ENCODE peak calls at places on chromosome 18, in eight cellular contexts. J is Panc1; T is cardiac muscle cell; D is foreskin fibroblast; O is GM13976; U is osteocyte; F is CD4-positive, alpha-beta T cell; Y is heart left ventricle. S is an unnamed sample.

GRCh38 chr18:50044402-50044801 is 150.5 kb downstream of the MYO5B start:
- DNase-seq in F (no peak), T (no peak), J (no peak), U (no peak), D (no peak), O (no peak), Y (no peak), S (no peak)

GRCh38 chr18:79208882-79209281 is 139.7 kb downstream of the ATP9B start:
- DNase-seq in O (no peak), D (no peak), J (no peak), Y (peak; percentile 74), U (no peak), T (no peak), F (no peak), S (no peak)

GRCh38 chr18:77249583-77250500 is at the start of gene GALR1:
- DNase-seq in O (peak; percentile 28), J (no peak), T (no peak), Y (no peak), D (no peak), U (no peak), F (no peak), S (peak; percentile 29)

GRCh38 chr18:28657836-28658410 is 481.0 kb upstream of the CDH2 start:
- DNase-seq in O (no peak), D (no peak), J (no peak), F (no peak), Y (no peak), U (no peak), T (peak; percentile 15), S (no peak)

GRCh38 chr18:79552140-79552631 is 127.4 kb upstream of the CTDP1 start:
- DNase-seq in U (peak; percentile 78), T (no peak), J (no peak), Y (no peak), D (no peak), F (no peak), O (no peak), S (no peak)

GRCh38 chr18:76228716-76229115 is 266.3 kb downstream of the ZNF516 start:
- DNase-seq in D (no peak), Y (no peak), F (no peak), O (no peak), J (no peak), T (no peak), U (no peak), S (no peak)

GRCh38 chr18:51724790-51725721 is 527.6 kb upstream of the MEX3C start:
- DNase-seq in F (no peak), O (peak; percentile 22), U (no peak), D (no peak), J (no peak), T (peak; percentile 17), Y (no peak), S (no peak)

GRCh38 chr18:37253424-37254255 is 312.0 kb downstream of the CELF4 start:
- DNase-seq in Y (no peak), U (no peak), D (no peak), T (peak; percentile 13), F (no peak), J (no peak), O (peak; percentile 78), S (peak; percentile 72)

GRCh38 chr18:26894006-26894405 is 28.5 kb upstream of the AQP4 start:
- DNase-seq in D (no peak), Y (no peak), J (no peak), O (no peak), T (no peak), F (no peak), U (no peak), S (no peak)

GRCh38 chr18:36366994-36367839 is 69.7 kb downstream of the FHOD3 start:
- DNase-seq in F (no peak), D (no peak), J (no peak), U (no peak), O (no peak), T (peak; percentile 50), Y (peak; percentile 90), S (peak; percentile 31)

GRCh38 chr18:21194871-21195771 is 46.9 kb upstream of the GREB1L start:
- DNase-seq in Y (no peak), U (no peak), O (peak; percentile 44), J (no peak), T (peak; percentile 66), F (no peak), D (peak; percentile 8), S (peak; percentile 34)

GRCh38 chr18:60189840-60190239 is 182.7 kb downstream of the MC4R start:
- DNase-seq in U (no peak), O (no peak), F (no peak), Y (no peak), T (no peak), J (no peak), D (no peak), S (no peak)

GRCh38 chr18:64929026-64929425 is 780.1 kb upstream of the LINC00305 start:
- DNase-seq in O (no peak), T (no peak), F (no peak), D (peak; percentile 53), U (no peak), J (no peak), Y (no peak), S (no peak)

GRCh38 chr18:8705941-8706544 is 687 bp downstream of the MTCL1 start:
- DNase-seq in U (peak; percentile 85), O (peak; percentile 43), D (no peak), T (peak; percentile 24), Y (peak; percentile 33), F (no peak), J (no peak), S (peak; percentile 57)

GRCh38 chr18:55934801-55935200 is 346.8 kb upstream of the TCF4 start:
- DNase-seq in J (no peak), Y (no peak), T (no peak), U (no peak), F (no peak), D (no peak), O (no peak), S (no peak)

GRCh38 chr18:43893001-43893637 is 615.8 kb upstream of the SYT4 start:
- DNase-seq in Y (no peak), T (peak; percentile 74), U (no peak), D (peak; percentile 96), O (no peak), J (peak; percentile 17), F (no peak), S (no peak)

GRCh38 chr18:3212636-3213035 is 7.1 kb downstream of the MYOM1 start:
- DNase-seq in J (no peak), F (no peak), U (no peak), Y (no peak), O (no peak), D (no peak), T (no peak), S (no peak)

GRCh38 chr18:10457798-10458197 is 3.4 kb downstream of the APCDD1 start:
- DNase-seq in J (no peak), F (no peak), Y (no peak), U (no peak), O (no peak), T (no peak), D (no peak), S (no peak)

DNA sequence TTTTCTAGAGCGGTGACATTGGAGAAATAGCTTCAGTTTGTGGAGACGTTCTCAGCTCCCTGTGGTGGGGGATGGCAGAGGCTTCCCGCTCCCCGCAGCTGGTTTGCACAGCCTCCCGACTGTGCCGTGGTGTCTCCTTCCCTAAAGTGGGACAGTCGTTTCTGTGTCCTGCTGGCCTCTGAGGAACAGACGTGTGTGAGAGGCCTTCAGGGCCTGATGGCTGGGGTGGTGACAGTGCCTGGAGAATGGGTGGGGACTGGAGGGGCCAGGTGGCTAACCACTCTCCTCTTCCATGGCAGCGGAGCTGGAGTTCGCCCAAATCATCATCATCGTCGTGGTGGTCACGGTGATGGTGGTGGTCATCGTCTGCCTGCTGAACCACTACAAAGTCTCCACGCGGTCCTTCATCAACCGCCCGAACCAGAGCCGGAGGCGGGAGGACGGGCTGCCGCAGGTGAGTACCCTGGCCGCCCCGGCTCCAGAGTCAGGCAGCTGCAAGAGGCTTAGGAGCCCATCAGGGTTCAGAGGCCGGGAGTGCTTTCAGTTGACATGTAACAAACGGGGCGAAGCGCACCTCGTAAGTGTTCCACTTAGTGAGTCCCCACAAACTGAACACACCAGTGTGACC is 105.4 kb downstream of the FAM210A start:
- DNase-seq in F (no peak), Y (no peak), O (no peak), T (no peak), D (no peak), J (no peak), U (peak; percentile 70), S (no peak)
- TF ChIP-seq CTCF in F (no peak), Y (no peak), O (no peak), T (no peak), D (no peak), J (no peak), U (no peak), S (no peak)

GRCh38 chr18:46622999-46623398 is 34.0 kb downstream of the LOXHD1 start:
- DNase-seq in T (peak; percentile 25), U (no peak), Y (no peak), D (peak; percentile 4), F (no peak), O (peak; percentile 36), J (no peak), S (no peak)
- TF ChIP-seq CTCF in T (no peak), U (peak; percentile 56), Y (peak; percentile 5), D (no peak), F (peak; percentile 27), O (no peak), J (peak; percentile 15), S (no peak)

GRCh38 chr18:62602706-62603105 is 79.9 kb downstream of the ZCCHC2 start:
- DNase-seq in J (no peak), U (no peak), D (no peak), T (no peak), Y (no peak), F (no peak), O (no peak), S (no peak)

GRCh38 chr18:62606106-62606505 is 83.3 kb downstream of the ZCCHC2 start:
- DNase-seq in F (no peak), U (no peak), O (no peak), D (no peak), T (no peak), J (no peak), Y (no peak), S (no peak)

GRCh38 chr18:62603211-62603610 is 80.4 kb downstream of the ZCCHC2 start:
- DNase-seq in Y (no peak), O (no peak), T (no peak), F (no peak), U (no peak), J (no peak), D (no peak), S (no peak)

GRCh38 chr18:62605685-62606084 is 82.9 kb downstream of the ZCCHC2 start:
- DNase-seq in T (no peak), J (no peak), O (no peak), D (no peak), U (no peak), F (no peak), Y (no peak), S (no peak)

DNA sequence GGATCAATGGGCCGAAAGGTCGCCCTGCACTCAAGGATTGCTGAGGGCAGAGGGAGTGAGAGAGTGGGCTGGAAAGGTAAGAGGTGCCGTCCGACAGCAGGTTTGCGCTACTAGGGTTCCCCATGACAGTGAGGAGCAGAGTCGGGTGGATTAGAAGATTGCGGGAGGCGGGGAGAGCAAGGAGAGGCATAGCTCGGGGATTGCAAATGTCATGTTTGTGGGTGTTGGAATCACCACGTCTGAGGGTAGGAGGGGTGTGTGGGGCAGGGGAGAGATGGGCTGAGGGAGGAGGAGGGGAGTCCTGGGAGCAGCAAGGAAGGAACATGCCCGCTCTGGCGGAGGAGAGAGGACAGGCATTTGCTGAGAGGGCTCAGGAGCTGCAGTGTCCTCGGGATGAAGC is 81.2 kb downstream of the ZCCHC2 start:
- DNase-seq in O (no peak), F (no peak), D (no peak), J (no peak), Y (no peak), U (no peak), T (no peak), S (no peak)
- TF ChIP-seq CTCF in O (no peak), F (no peak), D (no peak), J (no peak), Y (no peak), U (no peak), T (no peak), S (no peak)

GRCh38 chr18:57052173-57052572 is 94.7 kb upstream of the BOD1L2 start:
- DNase-seq in O (no peak), J (no peak), Y (no peak), T (no peak), F (no peak), D (no peak), U (no peak), S (no peak)
- TF ChIP-seq CTCF in O (no peak), J (no peak), Y (no peak), T (no peak), F (no peak), D (no peak), U (no peak), S (no peak)